ENCODE peak calls at places on chromosomes 5 and 9, in four cellular contexts. M is H1, T is WTC11, X is K562. O is an unnamed sample.

GRCh38 chr5:39113354-39113953 is 39.3 kb upstream of the RICTOR start:
- DNase-seq in M (no peak), T (no peak), X (peak; percentile 47), O (no peak)

GRCh38 chr9:93612796-93613154 is 36.4 kb downstream of the PHF2 start:
- DNase-seq in M (peak; percentile 32), T (no peak), X (no peak), O (no peak)

GRCh38 chr5:135569755-135570452 is 8.9 kb downstream of the CXCL14 start:
- DNase-seq in M (peak; percentile 66), T (peak; percentile 75), X (peak; percentile 59), O (peak; percentile 51)

GRCh38 chr5:36414869-36415282 is 113.2 kb upstream of the RANBP3L start:
- DNase-seq in M (no peak), T (no peak), X (peak; percentile 58), O (peak; percentile 26)

GRCh38 chr9:16363916-16364315 is 506.6 kb downstream of the BNC2 start:
- DNase-seq in M (no peak), T (no peak), X (no peak), O (no peak)

GRCh38 chr5:35342664-35343063 is 112.4 kb upstream of the PRLR start:
- DNase-seq in M (no peak), T (no peak), X (no peak), O (no peak)

GRCh38 chr5:61229416-61229815 is 67.1 kb upstream of the SMIM15 start:
- DNase-seq in M (no peak), T (no peak), X (peak; percentile 3), O (no peak)

GRCh38 chr9:128903871-128904371 is 16.9 kb upstream of the PHYHD1 start:
- DNase-seq in M (no peak), T (no peak), X (no peak), O (no peak)

GRCh38 chr9:93003552-93004407 is 54.7 kb upstream of the SUSD3 start:
- DNase-seq in M (peak; percentile 82), T (peak; percentile 77), X (peak; percentile 78), O (peak; percentile 73)

GRCh38 chr9:38443181-38443580 is 18.9 kb upstream of the IGFBPL1 start:
- DNase-seq in M (no peak), T (no peak), X (no peak), O (no peak)

DNA sequence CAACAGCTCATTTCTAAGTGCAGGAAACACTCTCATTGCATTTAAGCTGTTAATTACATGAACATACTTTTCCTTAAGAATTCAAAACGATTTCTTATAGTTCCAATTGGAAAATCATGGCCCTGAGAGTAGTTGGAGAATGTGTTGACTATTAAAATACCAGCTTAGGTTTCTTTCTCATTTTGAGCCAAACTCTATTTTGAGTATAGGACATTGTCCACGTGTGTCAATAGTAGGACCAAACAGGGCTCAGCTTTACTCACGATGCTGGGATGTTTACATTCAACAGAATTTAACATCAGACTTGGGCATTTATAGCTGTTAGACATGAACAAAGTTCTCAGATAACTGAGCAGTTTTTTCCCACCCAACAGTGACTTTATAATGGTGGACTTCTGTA is 39.6 kb downstream of the ADCY2 start:
- DNase-seq in M (no peak), T (no peak), X (no peak), O (no peak)
- TF ChIP-seq TEAD4 in M (no peak), T (no peak), X (no peak), O (no peak)

DNA sequence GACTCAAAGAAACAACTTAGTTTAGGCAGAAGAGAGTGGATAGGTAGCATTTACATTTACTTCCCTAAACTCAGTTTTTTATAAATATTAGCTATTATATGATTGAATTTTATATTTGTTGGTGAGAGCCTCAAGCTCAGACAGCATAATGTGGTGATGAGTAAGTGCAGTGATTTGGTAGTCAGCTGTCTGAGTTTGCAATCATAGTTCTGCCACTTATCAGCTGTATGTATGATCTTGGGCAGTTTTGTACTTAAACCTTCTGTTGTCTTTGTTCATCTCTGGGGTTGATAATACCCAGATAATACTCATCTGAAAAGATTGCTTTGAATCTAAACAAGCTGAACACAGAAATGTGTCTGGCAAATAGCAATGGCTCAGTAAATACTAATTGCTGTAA is 108.8 kb downstream of the ANXA1 start:
- DNase-seq in M (no peak), T (no peak), X (no peak), O (no peak)
- TF ChIP-seq TEAD4 in M (no peak), T (no peak), X (no peak), O (no peak)

GRCh38 chr5:9015937-9016270 is 530.0 kb downstream of the SEMA5A start:
- DNase-seq in M (no peak), T (no peak), X (no peak), O (no peak)
- TF ChIP-seq TEAD4 in M (no peak), T (no peak), X (no peak), O (no peak)

GRCh38 chr5:30607301-30607700 is 586.2 kb upstream of the CDH6 start:
- DNase-seq in M (no peak), T (no peak), X (no peak), O (no peak)
- TF ChIP-seq TEAD4 in M (no peak), T (no peak), X (no peak), O (no peak)

GRCh38 chr9:137467161-137467581 is 8.0 kb upstream of the NSMF start:
- DNase-seq in M (no peak), T (no peak), X (no peak), O (no peak)

GRCh38 chr9:137470785-137471184 is 11.7 kb upstream of the NSMF start:
- DNase-seq in M (no peak), T (no peak), X (no peak), O (no peak)

GRCh38 chr9:137465000-137465769 is 6.1 kb upstream of the NSMF start:
- DNase-seq in M (no peak), T (no peak), X (no peak), O (no peak)

GRCh38 chr9:137466041-137466799 is 7.1 kb upstream of the NSMF start:
- DNase-seq in M (no peak), T (no peak), X (no peak), O (no peak)

DNA sequence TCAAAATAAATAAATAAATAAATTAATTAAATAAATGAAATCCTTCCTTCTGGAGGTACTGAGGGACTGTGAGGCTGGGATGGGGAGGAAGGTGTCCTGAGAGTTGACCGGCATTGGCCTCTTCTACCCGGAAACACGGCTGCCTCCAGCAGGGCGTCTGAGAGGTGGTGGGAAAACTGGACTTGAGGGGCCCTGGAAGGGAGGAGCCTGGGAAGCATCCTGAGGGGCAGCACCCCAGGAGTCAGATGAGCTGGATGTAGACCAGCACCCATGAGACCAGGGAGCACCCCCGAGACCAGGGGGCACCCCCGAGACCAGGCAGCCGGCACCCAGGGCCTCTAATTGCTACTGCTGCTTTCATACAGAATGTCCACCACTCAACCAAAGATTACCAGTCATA is 8.8 kb upstream of the NSMF start:
- DNase-seq in M (no peak), T (no peak), X (no peak), O (no peak)
- TF ChIP-seq TEAD4 in M (no peak), T (no peak), X (no peak), O (no peak)

GRCh38 chr5:88262116-88262515 is 6.5 kb downstream of the TMEM161B start:
- DNase-seq in M (no peak), T (no peak), X (no peak), O (no peak)
- TF ChIP-seq TEAD4 in M (no peak), T (no peak), X (no peak), O (no peak)

O was measured in SK-N-SH.